ENCODE peak calls at places on chromosomes 7 and 10, in five cellular contexts. Z is A549, U is K562, B is ovary, A is esophagus muscularis mucosa. M is an unnamed sample.

GRCh38 chr7:158995514-158995913 is 139.2 kb downstream of the DYNC2I1 start:
- DNase-seq in Z (no peak), U (no peak), B (no peak), A (no peak), M (no peak)

GRCh38 chr10:23994459-23995046 is 214.4 kb upstream of the KIAA1217 start:
- DNase-seq in Z (peak), U (peak), B (peak), A (no peak), M (peak)

GRCh38 chr7:77482015-77482414 is 55.1 kb upstream of the PTPN12 start:
- DNase-seq in Z (peak), U (no peak), B (no peak), A (no peak), M (peak)

GRCh38 chr10:91296471-91296870 is 76.0 kb downstream of the PCGF5 start:
- DNase-seq in Z (peak), U (peak), B (no peak), A (no peak), M (no peak)

GRCh38 chr7:51249187-51249945 is 67.2 kb downstream of the COBL start:
- DNase-seq in Z (peak), U (no peak), B (no peak), A (no peak), M (no peak)

GRCh38 chr10:43128958-43129706 is 9.1 kb upstream of the CSGALNACT2 start:
- DNase-seq in Z (no peak), U (peak), B (peak), A (peak), M (peak)

GRCh38 chr10:88990528-88991160 is at the start of gene FAS:
- DNase-seq in Z (peak), U (peak), B (peak), A (peak), M (peak)

GRCh38 chr7:66076459-66077329 is 1.1 kb downstream of the ASL start:
- DNase-seq in Z (peak), U (peak), B (no peak), A (no peak), M (peak)

GRCh38 chr7:104643587-104644217 is 315.3 kb downstream of the LHFPL3 start:
- DNase-seq in Z (peak), U (peak), B (no peak), A (no peak), M (no peak)

GRCh38 chr7:115561341-115562110 is 469.0 kb downstream of the TFEC start:
- DNase-seq in Z (no peak), U (no peak), B (no peak), A (no peak), M (no peak)

GRCh38 chr7:124724516-124725192 is 40.9 kb downstream of the GPR37 start:
- DNase-seq in Z (no peak), U (no peak), B (no peak), A (no peak), M (no peak)

GRCh38 chr10:131726460-131726861 is 174.3 kb upstream of the PPP2R2D start:
- DNase-seq in Z (no peak), U (no peak), B (peak), A (no peak), M (no peak)

GRCh38 chr10:112373912-112374338 is at the start of gene ACSL5:
- DNase-seq in Z (no peak), U (no peak), B (no peak), A (no peak), M (peak)

GRCh38 chr10:126849646-126850045 is 55.6 kb upstream of the DOCK1 start:
- DNase-seq in Z (no peak), U (no peak), B (no peak), A (no peak), M (no peak)

GRCh38 chr7:80078159-80078731 is 56.4 kb upstream of the GNAI1 start:
- DNase-seq in Z (no peak), U (no peak), B (no peak), A (no peak), M (no peak)

GRCh38 chr7:97015279-97015678 is 9.4 kb downstream of the DLX5 start:
- DNase-seq in Z (no peak), U (no peak), B (no peak), A (no peak), M (no peak)
- TF ChIP-seq EP300 in Z (no peak), U (no peak), B (no peak), A (no peak), M (no peak)

GRCh38 chr10:110361800-110362456 is 57.2 kb upstream of the SMNDC1 start:
- DNase-seq in Z (no peak), U (no peak), B (no peak), A (no peak), M (no peak)
- TF ChIP-seq EP300 in Z (no peak), U (no peak), B (no peak), A (no peak), M (no peak)

DNA sequence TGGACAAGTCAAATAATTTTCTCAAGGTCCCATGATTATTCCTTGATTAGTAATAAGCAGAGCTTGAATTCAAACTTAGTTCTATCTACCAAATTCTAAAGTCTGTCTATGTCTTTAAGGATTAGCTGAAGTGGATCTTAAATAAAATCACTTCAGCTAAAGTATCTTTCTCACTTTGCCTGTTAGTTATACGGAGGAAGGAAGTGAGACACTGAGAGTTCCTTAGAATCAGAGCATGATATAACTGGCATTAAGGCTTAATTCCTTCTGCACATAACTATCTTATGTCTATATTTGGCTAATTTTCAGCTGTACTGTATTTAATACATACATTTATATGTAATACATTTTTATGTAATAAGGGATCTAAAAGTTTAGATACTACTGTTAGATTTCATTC is 491.1 kb upstream of the GHITM start:
- DNase-seq in Z (no peak), U (no peak), B (no peak), A (no peak), M (no peak)
- TF ChIP-seq EP300 in Z (no peak), U (no peak), B (no peak), A (no peak), M (no peak)

GRCh38 chr7:149150981-149151380 is 3.7 kb downstream of the ZNF398 start:
- DNase-seq in Z (no peak), U (no peak), B (no peak), A (no peak), M (no peak)

GRCh38 chr7:149147072-149147729 is at the start of gene ZNF398:
- DNase-seq in Z (peak), U (peak), B (peak), A (peak), M (peak)

GRCh38 chr7:149144996-149145850 is 2.0 kb upstream of the ZNF398 start:
- DNase-seq in Z (no peak), U (peak), B (no peak), A (no peak), M (no peak)

GRCh38 chr7:149153346-149153745 is 6.1 kb downstream of the ZNF398 start:
- DNase-seq in Z (no peak), U (no peak), B (no peak), A (no peak), M (no peak)

GRCh38 chr7:149147730-149148653 is 739 bp downstream of the ZNF398 start:
- DNase-seq in Z (peak), U (peak), B (peak), A (no peak), M (peak)
- TF ChIP-seq EP300 in Z (no peak), U (no peak), B (no peak), A (no peak), M (no peak)

GRCh38 chr10:62071846-62072281 is 170.4 kb downstream of the ARID5B start:
- DNase-seq in Z (no peak), U (no peak), B (no peak), A (no peak), M (no peak)

GRCh38 chr10:62075414-62075813 is 173.9 kb downstream of the ARID5B start:
- DNase-seq in Z (no peak), U (no peak), B (no peak), A (no peak), M (no peak)

GRCh38 chr10:62072901-62073300 is 171.4 kb downstream of the ARID5B start:
- DNase-seq in Z (no peak), U (no peak), B (no peak), A (no peak), M (no peak)

GRCh38 chr10:62075912-62076311 is 174.4 kb downstream of the ARID5B start:
- DNase-seq in Z (no peak), U (no peak), B (no peak), A (no peak), M (no peak)

DNA sequence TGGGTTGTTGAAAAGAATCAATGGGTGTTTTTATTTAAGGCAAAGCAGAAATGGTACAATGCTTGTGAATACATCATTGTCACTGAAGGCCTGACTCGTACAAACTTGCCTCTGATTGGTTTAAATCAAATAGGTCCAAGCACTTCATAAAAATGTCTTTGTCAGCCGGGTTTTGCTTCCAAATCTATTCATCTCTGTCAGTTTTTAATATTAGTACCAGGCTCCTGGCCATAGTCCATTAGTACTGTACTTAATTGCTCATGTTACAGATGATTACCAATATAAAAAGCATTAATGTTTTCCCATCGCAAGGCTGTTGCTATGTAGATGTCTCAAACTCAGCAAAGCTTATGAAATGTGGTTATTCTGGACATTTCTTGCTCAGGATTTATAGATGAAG is 171.9 kb downstream of the ARID5B start:
- DNase-seq in Z (no peak), U (no peak), B (no peak), A (no peak), M (no peak)
- TF ChIP-seq EP300 in Z (no peak), U (no peak), B (no peak), A (no peak), M (no peak)